ENCODE peak calls at places on chromosome 16, in eight cellular contexts. G is globus pallidus; Q is cardiac fibroblast; C is activated CD4-positive, alpha-beta T cell treated with anti-CD3 and anti-CD28 coated beads, Interleukin-2, amount 50 U/mL, for 48 hours; W is head of caudate nucleus; V is GM12891; M is suprapubic skin; Y is skeletal muscle cell. B is an unnamed sample.
A peak's percentile ranks its signal among the peaks of the same experiment; 100 is the strongest.

GRCh38 chr16:82756283-82756599 is 129.5 kb downstream of the CDH13 start:
- DNase-seq in G (no peak), Q (peak; percentile 57), C (no peak), W (no peak), V (no peak), M (no peak), Y (no peak), B (no peak)

GRCh38 chr16:30065943-30066881 is 652 bp downstream of the ALDOA start:
- DNase-seq in G (no peak), Q (peak; percentile 70), C (peak; percentile 54), W (no peak), V (no peak), M (no peak), Y (no peak), B (peak; percentile 51)

GRCh38 chr16:87190288-87191240 is 126.6 kb downstream of the C16orf95 start:
- DNase-seq in G (no peak), Q (no peak), C (no peak), W (no peak), V (no peak), M (no peak), Y (no peak), B (no peak)

GRCh38 chr16:11105038-11105903 is 150.7 kb downstream of the SOCS1 start:
- DNase-seq in G (peak; percentile 6), Q (peak; percentile 96), C (peak; percentile 59), W (no peak), V (no peak), M (no peak), Y (peak; percentile 78), B (no peak)

GRCh38 chr16:83365166-83365565 is 442.6 kb upstream of the HSBP1 start:
- DNase-seq in G (no peak), Q (peak; percentile 16), C (no peak), W (no peak), V (no peak), M (no peak), Y (peak; percentile 7), B (no peak)

GRCh38 chr16:69329369-69330285 is 761 bp downstream of the PDF start:
- DNase-seq in G (no peak), Q (no peak), C (peak; percentile 52), W (peak; percentile 36), V (peak; percentile 68), M (no peak), Y (no peak), B (peak; percentile 68)

GRCh38 chr16:77234611-77235010 is 35.4 kb downstream of the SYCE1L start:
- DNase-seq in G (no peak), Q (peak; percentile 4), C (no peak), W (no peak), V (no peak), M (no peak), Y (no peak), B (no peak)

GRCh38 chr16:84356591-84357116 is 11.7 kb upstream of the ATP2C2 start:
- DNase-seq in G (peak; percentile 98), Q (no peak), C (no peak), W (peak; percentile 90), V (no peak), M (no peak), Y (no peak), B (no peak)

GRCh38 chr16:88588148-88588547 is 17.9 kb downstream of the ZC3H18 start:
- DNase-seq in G (no peak), Q (no peak), C (no peak), W (no peak), V (no peak), M (no peak), Y (no peak), B (no peak)

GRCh38 chr16:48492131-48492530 is 106.9 kb upstream of the SIAH1 start:
- DNase-seq in G (no peak), Q (peak; percentile 90), C (no peak), W (no peak), V (no peak), M (no peak), Y (peak; percentile 85), B (no peak)

GRCh38 chr16:12025926-12026325 is 49.4 kb downstream of the SNX29 start:
- DNase-seq in G (no peak), Q (no peak), C (no peak), W (no peak), V (no peak), M (no peak), Y (no peak), B (no peak)

GRCh38 chr16:85206472-85207356 is 94.4 kb upstream of the CIBAR2 start:
- DNase-seq in G (peak; percentile 70), Q (peak; percentile 73), C (no peak), W (no peak), V (no peak), M (no peak), Y (no peak), B (no peak)

GRCh38 chr16:4327782-4328579 is 12.1 kb downstream of the GLIS2 start:
- DNase-seq in G (peak; percentile 75), Q (peak; percentile 84), C (peak; percentile 69), W (peak; percentile 79), V (peak; percentile 82), M (peak; percentile 86), Y (no peak), B (peak; percentile 68)

GRCh38 chr16:15970202-15970601 is 20.8 kb downstream of the ABCC1 start:
- DNase-seq in G (no peak), Q (no peak), C (no peak), W (no peak), V (no peak), M (no peak), Y (no peak), B (no peak)

GRCh38 chr16:56463153-56463552 is 11.8 kb downstream of the OGFOD1 start:
- DNase-seq in G (no peak), Q (no peak), C (no peak), W (no peak), V (no peak), M (no peak), Y (no peak), B (no peak)

GRCh38 chr16:48014349-48015135 is 141.3 kb downstream of the ABCC12 start:
- DNase-seq in G (no peak), Q (no peak), C (no peak), W (peak; percentile 44), V (no peak), M (no peak), Y (no peak), B (no peak)

GRCh38 chr16:30184430-30185140 is 1.2 kb downstream of the CORO1A start:
- DNase-seq in G (no peak), Q (no peak), C (peak; percentile 61), W (no peak), V (peak; percentile 25), M (peak; percentile 67), Y (no peak), B (peak; percentile 37)

GRCh38 chr16:62041401-62041800 is 5.2 kb upstream of the CDH8 start:
- DNase-seq in G (peak; percentile 81), Q (peak; percentile 1), C (no peak), W (peak; percentile 60), V (no peak), M (no peak), Y (no peak), B (no peak)

GRCh38 chr16:87201052-87201451 is 116.1 kb downstream of the C16orf95 start:
- DNase-seq in G (no peak), Q (peak; percentile 99), C (no peak), W (peak; percentile 10), V (no peak), M (no peak), Y (peak; percentile 98), B (no peak)

GRCh38 chr16:89343501-89344291 is 126.2 kb downstream of the ZNF778 start:
- DNase-seq in G (no peak), Q (no peak), C (no peak), W (no peak), V (no peak), M (no peak), Y (no peak), B (no peak)

GRCh38 chr16:23469814-23470213 is 16.8 kb upstream of the COG7 start:
- DNase-seq in G (no peak), Q (no peak), C (no peak), W (no peak), V (no peak), M (no peak), Y (no peak), B (no peak)

GRCh38 chr16:27428035-27428785 is 26.2 kb downstream of the IL21R start:
- DNase-seq in G (no peak), Q (no peak), C (peak; percentile 4), W (no peak), V (no peak), M (peak; percentile 8), Y (no peak), B (no peak)

GRCh38 chr16:69910964-69911363 is 40.2 kb upstream of the CLEC18A start:
- DNase-seq in G (no peak), Q (no peak), C (no peak), W (no peak), V (no peak), M (no peak), Y (no peak), B (no peak)

GRCh38 chr16:21565816-21566669 is 33.3 kb upstream of the METTL9 start:
- DNase-seq in G (no peak), Q (no peak), C (no peak), W (no peak), V (no peak), M (peak; percentile 37), Y (no peak), B (no peak)

GRCh38 chr16:86134802-86135461 is 236.0 kb downstream of the IRF8 start:
- DNase-seq in G (no peak), Q (peak; percentile 15), C (no peak), W (no peak), V (no peak), M (peak; percentile 24), Y (no peak), B (no peak)

B was measured in activated naive CD4-positive, alpha-beta T cell treated with anti-CD3 and anti-CD28 coated beads, Interleukin-2, amount 50 U/mL, for 16 hours.